ENCODE peak calls at places on chromosome 16, in six cellular contexts. L is lower lobe of right lung, U is ascending aorta, J is heart left ventricle, B is Peyer's patch, P is ovary. T is an unnamed sample. For H3K4me1, the result is how much of the 10 kb centered on the place peaks cover.

GRCh38 chr16:47905771-47906170 is 250.0 kb downstream of the ABCC12 start:
- DNase-seq in U (no peak), B (no peak), L (no peak), P (no peak), J (no peak), T (no peak)

GRCh38 chr16:71626018-71626857 is at the start of gene MARVELD3:
- DNase-seq in L (peak), P (peak), B (no peak), U (peak), J (no peak), T (no peak)

GRCh38 chr16:64540449-64540848 is 581.4 kb downstream of the CDH11 start:
- DNase-seq in B (no peak), P (no peak), J (no peak), U (no peak), L (no peak), T (no peak)

GRCh38 chr16:84726670-84727467 is 27.1 kb downstream of the USP10 start:
- DNase-seq in L (peak), U (no peak), J (peak), P (no peak), B (peak), T (no peak)

GRCh38 chr16:2178321-2179106 is 17.9 kb downstream of the CASKIN1 start:
- DNase-seq in P (no peak), J (no peak), L (no peak), B (no peak), U (no peak), T (no peak)

GRCh38 chr16:84467256-84467655 is 37.2 kb downstream of the MEAK7 start:
- DNase-seq in L (no peak), U (peak), B (no peak), J (no peak), P (no peak), T (no peak)

GRCh38 chr16:85366031-85366763 is 246.9 kb upstream of the GSE1 start:
- DNase-seq in P (no peak), B (no peak), U (no peak), L (no peak), J (no peak), T (no peak)

GRCh38 chr16:11955713-11956123 is 9.3 kb upstream of the TNFRSF17 start:
- DNase-seq in U (no peak), B (no peak), L (no peak), J (no peak), P (no peak), T (no peak)

GRCh38 chr16:52353249-52353648 is 193.7 kb downstream of the TOX3 start:
- DNase-seq in B (no peak), P (no peak), J (no peak), L (no peak), U (no peak), T (no peak)

GRCh38 chr16:85569615-85570212 is 43.4 kb upstream of the GSE1 start:
- DNase-seq in B (peak), J (no peak), U (no peak), P (no peak), L (peak), T (no peak)

GRCh38 chr16:85104821-85105391 is 7.4 kb downstream of the CIBAR2 start:
- DNase-seq in J (no peak), L (peak), B (peak), P (no peak), U (no peak), T (no peak)

GRCh38 chr16:11759163-11759834 is 16.6 kb upstream of the TXNDC11 start:
- DNase-seq in J (no peak), U (no peak), L (no peak), B (no peak), P (no peak), T (no peak)

GRCh38 chr16:15772579-15773293 is 84.1 kb downstream of the MYH11 start:
- DNase-seq in L (no peak), J (no peak), P (no peak), B (no peak), U (peak), T (no peak)

GRCh38 chr16:619476-620100 is 11.2 kb upstream of the WFIKKN1 start:
- DNase-seq in L (peak), J (no peak), P (no peak), U (no peak), B (no peak), T (no peak)

GRCh38 chr16:11188801-11189740 is 66.9 kb downstream of the SOCS1 start:
- DNase-seq in B (no peak), J (no peak), L (no peak), P (no peak), U (no peak), T (no peak)

GRCh38 chr16:89320717-89321501 is 103.4 kb downstream of the ZNF778 start:
- DNase-seq in U (no peak), L (peak), B (no peak), J (peak), P (no peak), T (no peak)

GRCh38 chr16:49382916-49383315 is 9.3 kb downstream of the C16orf78 start:
- DNase-seq in L (no peak), B (no peak), U (no peak), J (no peak), P (no peak), T (no peak)

GRCh38 chr16:84561291-84561690 is 56.6 kb downstream of the COTL1 start:
- DNase-seq in B (no peak), L (no peak), J (no peak), U (no peak), P (no peak), T (no peak)

GRCh38 chr16:81888520-81889394 is 109.7 kb downstream of the PLCG2 start:
- DNase-seq in J (no peak), P (no peak), B (no peak), U (no peak), L (no peak), T (no peak)

GRCh38 chr16:154223-155030 is 2.0 kb downstream of the HBZ start:
- DNase-seq in U (no peak), L (no peak), P (peak), J (no peak), B (no peak), T (no peak)

GRCh38 chr16:9138731-9139501 is 47.5 kb downstream of the HAPSTR1 start:
- DNase-seq in P (peak), B (peak), U (peak), J (peak), L (peak), T (peak)

GRCh38 chr16:2002406-2003230 is 7.0 kb downstream of the ZNF598 start:
- DNase-seq in L (no peak), B (no peak), J (no peak), P (peak), U (no peak), T (no peak)

GRCh38 chr16:24670623-24671454 is 58.6 kb upstream of the TNRC6A start:
- DNase-seq in J (peak), P (peak), L (peak), B (peak), U (peak), T (peak)

GRCh38 chr16:4298761-4299522 is 16.9 kb upstream of the GLIS2 start:
- DNase-seq in P (peak), U (peak), J (peak), L (peak), B (no peak), T (peak)

GRCh38 chr16:84087461-84088151 is 29.1 kb downstream of the MBTPS1 start:
- DNase-seq in L (no peak), B (no peak), U (no peak), P (no peak), J (no peak), T (no peak)

GRCh38 chr16:67433131-67433719 is 2.3 kb downstream of the HSD11B2 start:
- DNase-seq in J (no peak), U (no peak), B (no peak), P (peak), L (no peak), T (no peak)

GRCh38 chr16:88301886-88302285 is 80.9 kb upstream of the ZNF469 start:
- DNase-seq in J (peak), B (no peak), P (no peak), L (no peak), U (no peak), T (no peak)

GRCh38 chr16:75319513-75320401 is 68.3 kb upstream of the BCAR1 start:
- DNase-seq in L (no peak), P (no peak), J (no peak), B (no peak), U (no peak), T (no peak)

DNA sequence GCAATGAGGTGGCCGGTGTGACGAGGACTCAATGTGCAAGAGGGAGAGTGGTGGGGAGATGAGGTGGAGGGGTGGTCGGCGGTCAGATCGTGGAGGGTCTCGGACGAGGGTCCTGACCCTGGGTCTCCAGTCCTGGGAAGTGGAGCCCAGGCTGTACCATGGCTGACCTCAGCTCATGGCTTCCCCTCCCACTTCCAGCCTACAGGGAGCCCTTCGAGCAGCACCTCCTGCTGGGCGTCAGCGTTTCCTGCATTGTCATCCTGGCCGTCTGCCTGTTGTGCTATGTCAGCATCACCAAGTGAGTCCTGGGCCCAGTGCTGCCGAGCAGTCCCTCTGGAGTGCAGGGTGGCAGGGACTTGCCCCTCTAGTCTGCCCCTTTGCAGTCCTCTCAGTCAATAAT is 41.8 kb downstream of the IL4R start:
- DNase-seq in U (no peak), P (no peak), J (peak), L (peak), B (no peak), T (peak)
- TF ChIP-seq CTCF in U (peak), P (no peak), J (peak), L (peak), B (peak), T (peak)

GRCh38 chr16:31181102-31181830 is 1.3 kb downstream of the FUS start:
- DNase-seq in L (peak), B (peak), U (no peak), J (peak), P (no peak), T (peak)

GRCh38 chr16:31177136-31177535 is 2.8 kb upstream of the FUS start:
- DNase-seq in B (peak), J (no peak), U (no peak), L (peak), P (no peak), T (no peak)

GRCh38 chr16:31179747-31180458 is at the start of gene FUS:
- DNase-seq in L (peak), B (peak), J (peak), P (peak), U (peak), T (peak)

GRCh38 chr16:31182391-31182790 is 2.5 kb downstream of the FUS start:
- DNase-seq in J (no peak), U (no peak), L (no peak), P (no peak), B (no peak), T (no peak)

DNA sequence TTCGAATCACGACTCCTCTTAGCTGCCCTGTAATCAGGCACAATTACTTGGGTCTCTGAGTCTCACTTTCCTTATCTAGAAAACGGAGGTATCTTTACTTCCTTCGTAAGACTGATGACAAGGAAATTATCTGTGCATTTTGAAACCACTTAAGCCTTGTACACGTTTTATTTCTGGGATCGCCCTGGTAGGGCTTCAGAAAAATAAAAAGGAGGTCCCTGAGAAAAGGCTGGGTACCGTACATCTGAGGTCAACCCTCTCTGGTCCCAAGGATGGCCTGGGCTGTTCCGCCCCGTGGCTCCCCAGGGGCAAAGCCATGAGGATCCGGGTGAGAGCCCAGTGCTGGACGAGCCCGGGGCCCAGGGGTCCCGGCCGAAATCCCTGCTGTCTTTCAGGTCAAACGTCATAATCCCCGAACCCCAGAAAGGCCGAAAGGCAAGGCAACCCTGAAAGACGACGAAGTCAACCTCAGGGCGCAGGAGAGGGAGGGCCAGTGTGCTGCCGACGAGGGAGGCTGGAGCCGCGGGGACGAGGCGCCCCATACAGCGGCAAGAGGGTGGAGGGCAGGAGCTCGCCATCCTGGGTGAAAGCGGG is 689 bp upstream of the FUS start:
- DNase-seq in B (no peak), P (no peak), J (no peak), U (no peak), L (no peak), T (no peak)
- H3K4me1 ChIP-seq in B (under half), P (under half), J (under half), U (under half), L (half or more), T (under half)

GRCh38 chr16:56331399-56331798 is 93.9 kb downstream of the AMFR start:
- DNase-seq in U (no peak), B (no peak), J (no peak), P (no peak), L (no peak), T (no peak)

GRCh38 chr16:56334761-56335160 is 90.6 kb downstream of the AMFR start:
- DNase-seq in B (no peak), P (no peak), L (no peak), J (no peak), U (no peak), T (no peak)

GRCh38 chr16:56331915-56332314 is 93.4 kb downstream of the AMFR start:
- DNase-seq in J (no peak), L (no peak), B (no peak), U (no peak), P (no peak), T (no peak)

GRCh38 chr16:56330476-56330875 is 94.9 kb downstream of the AMFR start:
- DNase-seq in P (no peak), L (no peak), B (no peak), U (no peak), J (no peak), T (no peak)

DNA sequence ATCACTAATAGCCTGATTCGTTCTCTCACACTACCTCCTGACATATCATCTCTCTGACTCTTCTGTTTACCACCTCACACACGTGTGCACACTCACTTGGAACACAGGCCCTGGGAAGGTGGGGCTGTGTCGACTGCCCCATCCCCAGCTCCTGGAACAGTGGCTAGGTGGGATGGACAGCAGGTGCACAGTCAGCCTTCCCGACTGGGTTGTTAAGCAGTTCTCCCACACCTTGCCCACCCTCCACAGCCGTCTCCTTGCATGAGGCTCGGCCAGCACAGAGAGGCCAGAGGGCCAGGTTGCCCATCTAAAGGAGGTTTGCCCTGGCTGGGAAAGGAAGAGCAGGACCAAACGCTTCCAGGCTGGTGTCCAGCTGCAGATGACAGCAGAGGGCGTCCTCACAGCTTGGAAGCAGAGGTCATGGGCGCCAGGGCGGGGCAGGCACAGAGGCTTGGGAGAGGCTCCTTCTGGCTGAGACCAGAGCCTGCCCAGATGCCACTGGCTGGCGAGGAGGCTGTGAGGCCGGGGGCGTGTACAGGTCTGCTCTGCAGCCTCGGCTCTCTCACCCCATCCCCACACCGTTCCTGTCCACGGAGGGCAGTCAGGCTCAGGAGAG is 92.8 kb downstream of the AMFR start:
- DNase-seq in B (no peak), U (no peak), L (no peak), P (peak), J (peak), T (no peak)
- TF ChIP-seq CTCF in B (peak), U (no peak), L (peak), P (no peak), J (peak), T (peak)

DNA sequence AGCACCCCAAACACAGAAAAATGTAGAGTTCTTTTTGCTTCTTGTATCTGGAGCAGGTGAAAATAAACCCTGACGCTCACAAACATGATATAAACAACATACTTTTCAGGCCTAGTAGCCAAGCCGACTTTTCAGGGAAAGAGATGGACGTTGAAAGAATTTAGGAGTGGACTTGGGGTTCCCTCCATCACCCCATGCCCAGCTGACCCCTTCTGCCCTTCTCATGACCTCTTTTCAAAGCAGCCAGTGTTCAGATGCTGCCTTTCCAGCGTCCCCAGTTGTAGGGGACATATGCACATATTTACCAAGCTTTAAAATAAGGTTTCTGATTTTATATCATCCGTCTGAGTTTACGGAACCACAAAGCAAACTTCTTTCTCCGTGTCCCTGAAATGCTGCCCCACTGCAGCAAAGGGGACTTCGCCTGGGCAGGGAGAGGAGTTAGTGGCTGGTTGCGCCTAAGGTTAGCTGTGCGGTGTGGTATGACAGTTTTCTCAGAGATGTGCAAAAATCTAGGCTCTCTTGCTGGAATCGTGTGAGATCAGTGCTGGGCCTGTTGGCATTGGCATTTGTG is 235.5 kb downstream of the MRTFB start:
- DNase-seq in B (no peak), U (no peak), P (no peak), J (no peak), L (no peak), T (no peak)
- H3K4me1 ChIP-seq in B (under half), U (under half), P (under half), J (under half), L (under half), T (under half)

GRCh38 chr16:51201604-51202003 is 50.5 kb upstream of the SALL1 start:
- DNase-seq in L (no peak), B (no peak), U (no peak), J (no peak), P (no peak), T (no peak)
- TF ChIP-seq CTCF in L (no peak), B (no peak), U (no peak), J (no peak), P (no peak), T (no peak)

GRCh38 chr16:57541754-57542435 is 548 bp upstream of the ADGRG5 start:
- DNase-seq in P (no peak), J (no peak), B (peak), U (no peak), L (peak), T (peak)
- H3K4me1 ChIP-seq in P (under half), J (under half), B (under half), U (under half), L (under half), T (under half)

GRCh38 chr16:13897806-13898205 is 22.1 kb upstream of the ERCC4 start:
- DNase-seq in U (no peak), L (no peak), P (no peak), B (no peak), J (no peak), T (no peak)

GRCh38 chr16:13898233-13898632 is 21.7 kb upstream of the ERCC4 start:
- DNase-seq in U (no peak), B (no peak), J (no peak), L (no peak), P (no peak), T (no peak)

GRCh38 chr16:13892301-13892700 is 27.7 kb upstream of the ERCC4 start:
- DNase-seq in U (no peak), P (no peak), B (no peak), L (no peak), J (no peak), T (no peak)

GRCh38 chr16:13895516-13895915 is 24.4 kb upstream of the ERCC4 start:
- DNase-seq in B (no peak), U (no peak), J (no peak), P (no peak), L (no peak), T (no peak)

GRCh38 chr16:13896543-13897182 is 23.3 kb upstream of the ERCC4 start:
- DNase-seq in P (no peak), B (no peak), J (no peak), U (no peak), L (no peak), T (no peak)
- TF ChIP-seq CTCF in P (no peak), B (no peak), J (no peak), U (no peak), L (no peak), T (no peak)

DNA sequence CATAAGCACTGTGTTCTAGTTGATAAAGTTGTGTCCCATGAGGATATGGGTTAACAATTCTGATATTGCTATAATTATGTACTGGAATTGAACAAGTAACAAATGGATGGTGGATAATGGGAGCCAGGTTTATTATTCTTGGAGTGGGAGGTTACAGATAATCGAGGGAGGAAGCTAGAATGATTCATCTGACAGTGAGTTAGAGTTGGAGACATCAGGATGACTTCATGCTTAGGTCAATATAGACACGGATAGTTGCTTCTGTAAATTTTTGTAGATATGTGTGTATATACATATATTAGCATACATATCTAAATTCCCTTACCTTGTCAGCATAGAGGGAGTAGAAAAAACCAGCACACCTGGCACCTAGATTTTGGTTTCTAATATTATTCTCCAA is 293.4 kb downstream of the SHISA9 start:
- DNase-seq in J (no peak), B (no peak), U (no peak), L (no peak), P (no peak), T (no peak)
- H3K4me1 ChIP-seq in J (under half), B (under half), U (under half), L (under half), P (under half), T (under half)